ENCODE peak calls at places on chromosomes 11 and 22, in six cellular contexts. Y is mesendoderm, P is H9, N is H1, C is IMR-90, S is mesenchymal stem cell. W is an unnamed sample. For H3K4me1, the result is how much of the 10 kb centered on the place peaks cover.

GRCh38 chr11:130516175-130516867 is 67.9 kb downstream of the ADAMTS15 start:
- DNase-seq in Y (peak), N (no peak), C (no peak), S (no peak), P (peak), W (no peak)

GRCh38 chr11:65714433-65714832 is 2.4 kb downstream of the KAT5 start:
- DNase-seq in N (no peak), S (no peak), P (no peak), Y (no peak), C (no peak), W (no peak)

GRCh38 chr22:32649515-32650200 is 151.8 kb upstream of the TIMP3 start:
- DNase-seq in C (peak), Y (no peak), N (no peak), S (peak), P (no peak), W (no peak)

GRCh38 chr11:78828582-78829520 is 254.2 kb upstream of the NARS2 start:
- DNase-seq in C (no peak), Y (no peak), S (no peak), P (no peak), N (no peak), W (no peak)

GRCh38 chr11:12236744-12237101 is 126.3 kb downstream of the MICAL2 start:
- DNase-seq in C (no peak), N (no peak), Y (no peak), S (no peak), P (no peak), W (no peak)

GRCh38 chr11:70804174-70804855 is 406.0 kb downstream of the CTTN start:
- DNase-seq in N (no peak), S (no peak), C (no peak), Y (no peak), P (no peak), W (no peak)

GRCh38 chr11:93784935-93785360 is 866 bp downstream of the MED17 start:
- DNase-seq in C (no peak), S (no peak), P (no peak), N (no peak), Y (no peak), W (no peak)

GRCh38 chr11:124801636-124802312 is 1.6 kb upstream of the MSANTD2 start:
- DNase-seq in S (peak), P (no peak), Y (peak), C (peak), N (no peak), W (no peak)

GRCh38 chr11:117761993-117762392 is 35.0 kb downstream of the DSCAML1 start:
- DNase-seq in S (no peak), C (no peak), Y (no peak), N (no peak), P (no peak), W (no peak)

GRCh38 chr11:116232364-116232801 is 540.4 kb downstream of the BUD13 start:
- DNase-seq in C (no peak), P (no peak), Y (no peak), S (no peak), N (no peak), W (no peak)

GRCh38 chr11:33622231-33622630 is 78.4 kb downstream of the C11orf91 start:
- DNase-seq in S (no peak), P (no peak), C (peak), N (no peak), Y (no peak), W (no peak)

DNA sequence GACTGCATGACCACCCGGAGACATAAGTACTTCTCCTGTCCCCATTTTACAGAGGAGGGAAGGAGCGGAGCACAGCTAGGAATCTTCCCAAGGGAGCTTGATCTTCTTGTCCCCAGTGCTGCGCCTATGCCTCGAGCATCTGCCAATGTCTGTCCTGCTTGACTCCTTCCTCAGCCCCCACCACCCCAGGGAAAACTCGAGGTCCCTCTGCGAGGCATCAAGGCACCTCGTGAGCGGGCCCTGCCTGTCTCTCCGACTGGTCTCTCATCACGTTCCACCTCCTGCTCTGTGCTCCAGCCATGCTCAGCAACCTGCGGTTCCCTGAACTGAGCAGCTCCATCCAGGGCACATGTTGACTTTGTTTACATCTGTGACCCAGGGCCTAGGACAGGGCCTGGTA is 2.5 kb downstream of the NCF4 start:
- DNase-seq in C (no peak), Y (no peak), N (no peak), P (no peak), S (no peak), W (no peak)
- H3K4me1 ChIP-seq in C (under half), Y (under half), N (under half), P (under half), S (under half), W (under half)

GRCh38 chr22:40749829-40750228 is 69.3 kb downstream of the SLC25A17 start:
- DNase-seq in C (no peak), P (no peak), N (no peak), Y (peak), S (no peak), W (no peak)

GRCh38 chr22:40757071-40757470 is 62.1 kb downstream of the SLC25A17 start:
- DNase-seq in Y (no peak), S (no peak), P (no peak), C (peak), N (no peak), W (no peak)

GRCh38 chr22:40751250-40751649 is 67.9 kb downstream of the SLC25A17 start:
- DNase-seq in P (no peak), Y (no peak), N (no peak), C (no peak), S (no peak), W (no peak)

GRCh38 chr22:40749006-40749405 is 69.7 kb downstream of the MCHR1 start:
- DNase-seq in S (no peak), P (peak), Y (no peak), N (no peak), C (no peak), W (no peak)

GRCh38 chr22:40753114-40753513 is 66.0 kb downstream of the SLC25A17 start:
- DNase-seq in N (no peak), Y (no peak), S (no peak), P (no peak), C (no peak), W (no peak)
- H2AK5ac ChIP-seq in N (no peak), Y (peak), S (no peak), P (no peak), C (no peak), W (no peak)

GRCh38 chr11:119754199-119754598 is 25.2 kb upstream of the NECTIN1 start:
- DNase-seq in C (no peak), P (no peak), Y (no peak), S (no peak), N (no peak), W (no peak)

GRCh38 chr11:119751281-119752060 is 22.5 kb upstream of the NECTIN1 start:
- DNase-seq in P (no peak), C (no peak), Y (no peak), N (no peak), S (no peak), W (no peak)

GRCh38 chr11:119752946-119753345 is 23.9 kb upstream of the NECTIN1 start:
- DNase-seq in Y (no peak), S (no peak), P (no peak), C (no peak), N (no peak), W (no peak)

GRCh38 chr11:119750056-119750455 is 21.1 kb upstream of the NECTIN1 start:
- DNase-seq in N (no peak), Y (no peak), P (no peak), C (no peak), S (no peak), W (no peak)

DNA sequence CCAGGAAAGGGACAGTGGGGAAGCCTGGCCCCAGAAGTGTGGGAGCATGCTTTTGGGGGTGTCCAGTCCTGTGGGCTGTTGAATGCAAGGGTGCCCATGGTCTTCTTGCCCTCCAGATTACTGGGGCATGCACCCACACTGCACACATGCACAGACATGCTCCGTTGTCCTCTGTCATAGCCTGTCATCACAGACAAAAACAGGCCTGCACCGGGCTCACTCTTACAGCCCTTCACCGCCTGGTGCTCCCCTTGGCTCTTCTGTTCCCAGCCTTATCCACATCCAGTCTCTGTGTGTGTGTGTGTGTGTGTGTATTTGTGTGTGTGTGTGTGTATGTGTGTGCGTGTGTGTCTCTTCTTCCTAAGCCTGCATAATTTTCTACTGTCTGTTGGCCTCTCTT is 23.3 kb upstream of the NECTIN1 start:
- DNase-seq in Y (no peak), S (no peak), C (no peak), P (no peak), N (no peak), W (no peak)
- H4K8ac ChIP-seq in Y (no peak), S (no peak), C (no peak), P (no peak), N (no peak), W (no peak)

GRCh38 chr22:50303848-50304527 is 3.5 kb downstream of the PLXNB2 start:
- DNase-seq in S (no peak), C (no peak), N (peak), P (peak), Y (peak), W (no peak)

GRCh38 chr22:50305658-50306566 is 1.5 kb downstream of the PLXNB2 start:
- DNase-seq in S (peak), N (no peak), P (no peak), Y (peak), C (peak), W (no peak)

GRCh38 chr22:50306753-50307749 is at the start of gene PLXNB2:
- DNase-seq in C (peak), Y (peak), S (peak), N (peak), P (peak), W (peak)

GRCh38 chr22:50304528-50305392 is 2.7 kb downstream of the PLXNB2 start:
- DNase-seq in S (no peak), P (no peak), N (no peak), C (no peak), Y (no peak), W (no peak)

DNA sequence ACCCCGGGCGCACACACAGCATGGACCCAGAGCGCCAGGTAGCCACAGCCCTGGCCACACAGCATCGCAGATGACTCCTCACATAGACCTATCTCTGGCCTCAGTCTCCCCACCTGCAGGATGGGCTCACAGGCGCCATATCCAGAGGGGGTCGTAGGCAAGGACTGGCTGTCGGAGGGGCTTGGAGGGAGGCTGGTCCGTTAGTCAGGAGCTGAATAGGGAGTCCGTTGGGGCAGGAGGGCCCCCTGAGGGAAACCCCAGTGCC is 2.1 kb downstream of the PLXNB2 start:
- DNase-seq in P (no peak), C (no peak), Y (no peak), N (no peak), S (no peak), W (no peak)
- H3K4me1 ChIP-seq in P (under half), C (half or more), Y (under half), N (under half), S (half or more), W (under half)

GRCh38 chr11:75345455-75346224 is 5.8 kb downstream of the ARRB1 start:
- DNase-seq in Y (no peak), S (no peak), C (no peak), N (no peak), P (no peak), W (no peak)

GRCh38 chr11:75344761-75345454 is 6.6 kb downstream of the ARRB1 start:
- DNase-seq in C (peak), Y (no peak), P (no peak), S (no peak), N (no peak), W (no peak)

GRCh38 chr11:75346296-75346695 is 5.2 kb downstream of the ARRB1 start:
- DNase-seq in N (no peak), P (no peak), S (no peak), Y (no peak), C (no peak), W (no peak)

GRCh38 chr11:75347781-75348613 is 3.5 kb downstream of the ARRB1 start:
- DNase-seq in P (peak), S (peak), N (no peak), C (peak), Y (no peak), W (no peak)

GRCh38 chr11:75346912-75347647 is 4.4 kb downstream of the ARRB1 start:
- DNase-seq in Y (no peak), S (peak), P (peak), C (peak), N (no peak), W (no peak)
- H2AK5ac ChIP-seq in Y (peak), S (peak), P (no peak), C (peak), N (peak), W (peak)

DNA sequence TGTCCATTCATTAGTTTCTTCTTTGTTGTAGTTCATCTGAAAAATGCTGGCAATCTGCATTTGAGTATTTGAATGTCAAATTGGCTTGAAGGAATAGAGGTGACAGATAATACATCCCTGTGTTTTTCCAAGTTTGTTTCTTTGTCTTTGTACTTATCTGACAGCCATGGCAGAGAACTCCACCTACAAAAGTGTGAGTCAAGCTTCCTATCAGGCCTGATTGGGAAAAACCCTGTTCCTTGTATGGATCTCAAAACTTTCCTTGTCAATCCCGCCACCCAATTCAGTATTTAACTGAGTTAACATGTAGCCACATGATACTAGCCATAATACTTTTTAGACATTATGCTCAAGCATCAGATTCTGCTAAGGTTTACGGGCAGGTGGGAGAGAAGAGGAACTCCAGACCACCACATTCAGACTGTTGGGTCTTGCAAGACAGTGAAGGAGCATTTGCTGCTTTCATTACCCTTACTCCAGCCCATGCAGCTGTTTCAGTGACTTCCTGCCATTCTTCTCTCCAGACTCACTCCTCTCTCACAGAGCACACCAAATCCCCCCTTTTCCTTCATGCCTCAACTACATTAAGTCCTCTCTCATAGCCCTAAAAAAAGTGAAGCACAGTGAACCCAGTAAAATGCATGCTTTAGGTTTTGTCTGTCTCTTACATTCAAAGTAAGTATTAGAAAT is 65.8 kb downstream of the BLID start:
- DNase-seq in S (no peak), Y (no peak), C (peak), P (no peak), N (no peak), W (no peak)
- H4K8ac ChIP-seq in S (no peak), Y (no peak), C (peak), P (no peak), N (no peak), W (no peak)

DNA sequence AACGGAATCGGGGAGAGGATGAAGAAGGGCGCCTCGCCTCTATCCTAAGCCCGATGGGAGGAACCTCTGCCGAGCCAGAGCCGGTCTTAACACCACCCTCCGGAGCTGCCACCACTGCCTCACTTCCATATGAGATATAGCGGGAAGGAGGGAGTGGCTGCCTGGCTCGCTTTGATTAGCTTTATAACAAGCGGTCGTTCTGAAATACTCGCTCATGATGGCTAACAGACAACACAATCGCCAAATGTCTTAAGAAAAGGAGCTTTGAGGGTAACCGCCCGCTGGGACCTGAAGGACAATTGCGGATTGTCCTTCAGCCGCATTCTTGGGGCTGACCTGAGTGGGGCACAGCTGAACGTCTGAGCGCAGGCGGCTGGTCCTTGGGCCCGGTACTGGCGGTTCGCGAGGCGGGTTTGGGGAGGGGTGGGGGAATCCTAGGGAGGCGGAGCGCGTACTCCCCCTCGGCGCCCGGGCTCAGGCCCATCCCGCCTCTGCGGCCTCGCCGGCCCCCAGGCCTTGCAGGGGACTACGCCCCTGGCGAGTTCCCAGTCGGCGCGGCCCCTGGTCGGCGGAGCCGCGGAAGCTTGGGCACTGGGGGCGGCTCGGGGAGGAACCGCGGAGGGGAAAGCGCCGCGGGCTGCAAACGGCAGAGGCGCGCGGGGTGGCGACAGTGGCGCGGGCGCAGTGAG is at the start of gene PLAAT5:
- DNase-seq in C (no peak), P (peak), N (peak), S (no peak), Y (peak), W (peak)
- H3K4me1 ChIP-seq in C (under half), P (under half), N (under half), S (under half), Y (under half), W (under half)

DNA sequence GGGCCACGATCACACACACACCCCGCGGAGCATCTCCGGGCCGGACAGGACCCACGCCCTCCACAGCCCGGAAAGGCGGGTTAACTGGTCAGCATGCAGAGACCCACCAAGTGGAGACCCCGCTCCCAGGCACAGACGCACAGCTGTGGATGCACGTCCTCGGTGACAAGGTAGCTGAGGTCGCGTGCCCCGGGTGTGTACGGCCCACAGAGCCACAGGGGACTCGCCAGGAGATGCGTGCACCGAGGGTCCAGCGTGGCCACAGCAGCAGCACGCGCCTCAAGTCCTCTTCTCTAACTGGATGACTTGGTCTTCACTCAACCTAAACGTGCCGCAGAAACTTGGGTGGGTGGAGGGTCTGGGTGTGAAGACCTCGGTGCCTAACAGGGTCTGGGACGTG is 5.5 kb downstream of the H19 start:
- DNase-seq in S (no peak), N (peak), P (no peak), Y (no peak), C (no peak), W (no peak)
- H2AK5ac ChIP-seq in S (no peak), N (no peak), P (no peak), Y (no peak), C (no peak), W (no peak)

DNA sequence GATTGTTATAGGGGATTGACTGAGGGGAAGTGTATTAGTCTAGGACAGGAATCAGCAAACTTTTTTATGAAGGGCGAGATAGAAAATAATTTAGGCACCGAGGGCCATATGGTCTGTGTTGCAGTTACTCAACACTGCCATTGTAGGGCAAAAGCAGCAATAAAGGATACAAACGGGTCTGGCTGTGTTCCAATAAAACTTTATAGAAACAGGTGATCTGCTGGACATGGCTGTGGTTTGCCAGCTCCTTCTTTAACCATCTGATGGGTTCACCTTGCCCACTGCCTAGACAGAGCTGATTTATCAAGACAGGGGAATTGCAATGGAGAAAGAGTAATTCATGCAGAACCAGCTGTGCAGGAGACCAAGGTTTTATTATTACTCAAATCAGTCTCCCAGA is 20.0 kb downstream of the PRR5L start:
- DNase-seq in N (no peak), C (no peak), P (no peak), S (no peak), Y (no peak), W (no peak)
- H4K8ac ChIP-seq in N (no peak), C (no peak), P (no peak), S (no peak), Y (no peak), W (no peak)

W was measured in neuronal stem cell.